ENCODE peak calls at places on chromosomes 5 and 9, in nine cellular contexts. X is left ventricle myocardium inferior, V is mesendoderm, D is transverse colon, T is Panc1, B is GM23248, N is mesenchymal stem cell, O is SJSA1, S is fibroblast of mammary gland. A is an unnamed sample.

GRCh38 chr9:86128235-86128822 is 29.0 kb upstream of the GOLM1 start:
- DNase-seq in X (no peak), V (no peak), D (no peak), T (no peak), B (no peak), N (no peak), O (no peak), S (no peak), A (no peak)

GRCh38 chr9:20070336-20070735 is 281.5 kb upstream of the SLC24A2 start:
- DNase-seq in X (no peak), V (no peak), D (no peak), T (no peak), B (no peak), N (no peak), O (no peak), S (no peak), A (no peak)

GRCh38 chr9:98010450-98010849 is 27.3 kb downstream of the ANP32B start:
- DNase-seq in X (no peak), V (peak), D (peak), T (no peak), B (peak), N (peak), O (no peak), S (peak), A (peak)

GRCh38 chr5:147712024-147712423 is 70.5 kb downstream of the JAKMIP2 start:
- DNase-seq in X (no peak), V (no peak), D (peak), T (no peak), B (no peak), N (no peak), O (no peak), S (no peak), A (no peak)

GRCh38 chr9:35114113-35114847 is 1.4 kb downstream of the ATOSB start:
- DNase-seq in X (peak), V (peak), D (peak), T (no peak), B (peak), N (peak), O (peak), S (peak), A (peak)

GRCh38 chr9:101408374-101409078 is 9.9 kb downstream of the ZNF189 start:
- DNase-seq in X (no peak), V (peak), D (no peak), T (no peak), B (no peak), N (peak), O (no peak), S (peak), A (no peak)

GRCh38 chr9:114507726-114508125 is 2.5 kb upstream of the WHRN start:
- DNase-seq in X (no peak), V (peak), D (no peak), T (no peak), B (peak), N (peak), O (no peak), S (peak), A (peak)

GRCh38 chr9:114804504-114804903 is 1.3 kb downstream of the TNFSF15 start:
- DNase-seq in X (no peak), V (no peak), D (peak), T (peak), B (peak), N (peak), O (peak), S (peak), A (peak)

GRCh38 chr9:89022902-89023301 is 31.6 kb downstream of the S1PR3 start:
- DNase-seq in X (no peak), V (no peak), D (no peak), T (no peak), B (peak), N (peak), O (peak), S (peak), A (peak)

GRCh38 chr9:115042781-115043509 is 75.0 kb downstream of the TNC start:
- DNase-seq in X (no peak), V (no peak), D (no peak), T (no peak), B (peak), N (no peak), O (no peak), S (no peak), A (no peak)

GRCh38 chr5:123014689-123015088 is 21.8 kb downstream of the PPIC start:
- DNase-seq in X (no peak), V (no peak), D (no peak), T (no peak), B (no peak), N (no peak), O (no peak), S (no peak), A (no peak)

GRCh38 chr9:115411516-115411915 is 293.6 kb upstream of the TNC start:
- DNase-seq in X (no peak), V (peak), D (no peak), T (no peak), B (peak), N (no peak), O (no peak), S (peak), A (no peak)

GRCh38 chr5:52579391-52579790 is 208.3 kb upstream of the ITGA1 start:
- DNase-seq in X (no peak), V (no peak), D (no peak), T (no peak), B (no peak), N (no peak), O (no peak), S (no peak), A (peak)

GRCh38 chr9:118459832-118460425 is 755.7 kb downstream of the TLR4 start:
- DNase-seq in X (no peak), V (no peak), D (peak), T (no peak), B (no peak), N (no peak), O (no peak), S (no peak), A (no peak)

GRCh38 chr5:13660072-13660471 is 284.4 kb downstream of the DNAH5 start:
- DNase-seq in X (no peak), V (peak), D (no peak), T (no peak), B (peak), N (peak), O (no peak), S (peak), A (peak)

GRCh38 chr9:98172604-98173003 is 19.8 kb downstream of the CORO2A start:
- DNase-seq in X (no peak), V (peak), D (no peak), T (no peak), B (no peak), N (no peak), O (no peak), S (no peak), A (no peak)

GRCh38 chr5:160341309-160341874 is 29.0 kb upstream of the CCNJL start:
- DNase-seq in X (no peak), V (no peak), D (no peak), T (no peak), B (no peak), N (no peak), O (no peak), S (no peak), A (no peak)

GRCh38 chr5:163614787-163615186 is 109.4 kb downstream of the MAT2B start:
- DNase-seq in X (no peak), V (no peak), D (no peak), T (no peak), B (no peak), N (no peak), O (no peak), S (peak), A (no peak)

GRCh38 chr9:77954018-77954417 is 77.6 kb downstream of the GNAQ start:
- DNase-seq in X (no peak), V (no peak), D (no peak), T (no peak), B (peak), N (peak), O (no peak), S (peak), A (no peak)

GRCh38 chr5:151092750-151093149 is 11.9 kb upstream of the TNIP1 start:
- DNase-seq in X (no peak), V (no peak), D (no peak), T (no peak), B (peak), N (peak), O (peak), S (peak), A (peak)

GRCh38 chr5:43231977-43232376 is 40.0 kb downstream of the NIM1K start:
- DNase-seq in X (no peak), V (peak), D (no peak), T (no peak), B (peak), N (no peak), O (no peak), S (peak), A (peak)

GRCh38 chr5:96703985-96704384 is 41.8 kb downstream of the CAST start:
- DNase-seq in X (no peak), V (no peak), D (no peak), T (no peak), B (peak), N (peak), O (no peak), S (no peak), A (no peak)

GRCh38 chr9:71752928-71753327 is 15.4 kb downstream of the CEMIP2 start:
- DNase-seq in X (no peak), V (no peak), D (no peak), T (no peak), B (no peak), N (no peak), O (no peak), S (no peak), A (no peak)

GRCh38 chr9:109880276-109881169 is 100.5 kb downstream of the PALM2AKAP2 start:
- DNase-seq in X (no peak), V (peak), D (no peak), T (no peak), B (peak), N (peak), O (peak), S (peak), A (peak)

GRCh38 chr9:127361561-127361960 is 35.4 kb upstream of the SLC2A8 start:
- DNase-seq in X (no peak), V (no peak), D (peak), T (no peak), B (no peak), N (no peak), O (no peak), S (no peak), A (peak)

GRCh38 chr5:11724947-11725346 is 179.3 kb downstream of the CTNND2 start:
- DNase-seq in X (no peak), V (no peak), D (no peak), T (no peak), B (no peak), N (no peak), O (no peak), S (no peak), A (no peak)

GRCh38 chr9:121169094-121169601 is 32.5 kb downstream of the RAB14 start:
- DNase-seq in X (no peak), V (no peak), D (no peak), T (no peak), B (peak), N (no peak), O (no peak), S (peak), A (no peak)

GRCh38 chr9:23380821-23381220 is 445.2 kb downstream of the ELAVL2 start:
- DNase-seq in X (no peak), V (no peak), D (no peak), T (no peak), B (no peak), N (no peak), O (no peak), S (no peak), A (peak)

GRCh38 chr9:101229606-101230005 is 155.2 kb downstream of the BAAT start:
- DNase-seq in X (no peak), V (no peak), D (no peak), T (no peak), B (no peak), N (no peak), O (no peak), S (no peak), A (no peak)

GRCh38 chr9:124218438-124219289 is 39.1 kb upstream of the NEK6 start:
- DNase-seq in X (no peak), V (no peak), D (peak), T (no peak), B (peak), N (peak), O (peak), S (peak), A (peak)

GRCh38 chr5:17069995-17070405 is 133.9 kb upstream of the MYO10 start:
- DNase-seq in X (no peak), V (no peak), D (peak), T (no peak), B (no peak), N (no peak), O (no peak), S (peak), A (no peak)

GRCh38 chr5:425714-426113 is 17.3 kb upstream of the EXOC3 start:
- DNase-seq in X (no peak), V (no peak), D (no peak), T (no peak), B (no peak), N (no peak), O (no peak), S (peak), A (peak)

GRCh38 chr5:175223336-175223735 is 220.6 kb downstream of the DRD1 start:
- DNase-seq in X (no peak), V (no peak), D (no peak), T (no peak), B (no peak), N (no peak), O (no peak), S (no peak), A (no peak)

GRCh38 chr9:70403166-70403565 is 11.3 kb downstream of the KLF9 start:
- DNase-seq in X (no peak), V (no peak), D (no peak), T (no peak), B (peak), N (peak), O (no peak), S (peak), A (no peak)

GRCh38 chr9:134593286-134593685 is 48.3 kb upstream of the COL5A1 start:
- DNase-seq in X (no peak), V (no peak), D (no peak), T (no peak), B (no peak), N (no peak), O (no peak), S (no peak), A (no peak)

GRCh38 chr5:158276692-158277091 is 417.7 kb upstream of the CLINT1 start:
- DNase-seq in X (no peak), V (no peak), D (no peak), T (no peak), B (no peak), N (no peak), O (no peak), S (no peak), A (no peak)

GRCh38 chr9:130186839-130187522 is 14.8 kb downstream of the NCS1 start:
- DNase-seq in X (no peak), V (peak), D (peak), T (peak), B (peak), N (peak), O (peak), S (peak), A (peak)

GRCh38 chr5:66417681-66418248 is 178.4 kb upstream of the MAST4 start:
- DNase-seq in X (no peak), V (no peak), D (no peak), T (no peak), B (no peak), N (no peak), O (no peak), S (no peak), A (no peak)

GRCh38 chr5:158380661-158381060 is 521.7 kb upstream of the CLINT1 start:
- DNase-seq in X (no peak), V (no peak), D (no peak), T (no peak), B (no peak), N (no peak), O (no peak), S (no peak), A (peak)

DNA sequence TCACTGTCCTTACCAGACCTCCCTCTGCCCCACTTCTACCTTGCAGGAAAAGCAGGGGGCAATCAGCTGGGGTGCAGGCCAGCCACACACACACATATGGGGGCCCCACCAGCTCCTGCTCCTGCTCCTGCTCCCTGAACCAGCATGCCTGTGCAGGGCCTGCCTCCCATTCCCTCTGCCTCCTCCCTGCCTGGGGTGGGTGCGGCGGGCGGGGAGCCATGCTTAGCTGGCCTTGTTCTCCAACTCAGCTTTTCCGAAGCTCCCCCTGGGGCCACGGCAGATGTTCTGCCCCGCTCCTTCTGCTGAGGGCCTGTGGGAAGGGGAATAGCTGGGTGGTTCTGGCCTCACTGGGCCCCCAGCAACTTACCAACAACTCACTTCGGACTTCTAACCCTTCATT is 89.8 kb downstream of the ZNF354C start:
- DNase-seq in X (no peak), V (no peak), D (no peak), T (no peak), B (no peak), N (no peak), O (no peak), S (no peak), A (no peak)
- H3K4me3 ChIP-seq in X (no peak), V (no peak), D (no peak), T (no peak), B (no peak), N (no peak), O (no peak), S (no peak), A (no peak)

GRCh38 chr5:95283761-95284511 is 958 bp downstream of the MCTP1 start:
- DNase-seq in X (no peak), V (peak), D (peak), T (no peak), B (peak), N (peak), O (peak), S (no peak), A (no peak)
- H3K4me3 ChIP-seq in X (peak), V (peak), D (peak), T (peak), B (peak), N (peak), O (peak), S (peak), A (peak)

GRCh38 chr9:92482336-92482735 is at the start of gene ASPN:
- DNase-seq in X (no peak), V (no peak), D (no peak), T (no peak), B (peak), N (no peak), O (no peak), S (peak), A (no peak)
- H3K4me3 ChIP-seq in X (peak), V (no peak), D (no peak), T (no peak), B (peak), N (peak), O (no peak), S (no peak), A (no peak)

GRCh38 chr5:148830220-148830619 is 3.8 kb downstream of the ADRB2 start:
- DNase-seq in X (peak), V (no peak), D (no peak), T (no peak), B (no peak), N (no peak), O (no peak), S (no peak), A (peak)
- H3K4me3 ChIP-seq in X (peak), V (no peak), D (peak), T (no peak), B (no peak), N (no peak), O (no peak), S (no peak), A (peak)

GRCh38 chr9:6567140-6567591 is 78.4 kb downstream of the GLDC start:
- DNase-seq in X (no peak), V (peak), D (no peak), T (peak), B (peak), N (peak), O (no peak), S (peak), A (peak)
- H3K4me3 ChIP-seq in X (no peak), V (no peak), D (no peak), T (no peak), B (peak), N (peak), O (no peak), S (peak), A (peak)

GRCh38 chr5:91381134-91381773 is 1.9 kb downstream of the ARRDC3 start:
- DNase-seq in X (no peak), V (no peak), D (no peak), T (no peak), B (no peak), N (no peak), O (no peak), S (no peak), A (no peak)

GRCh38 chr5:91380491-91381133 is 2.5 kb downstream of the ARRDC3 start:
- DNase-seq in X (peak), V (peak), D (peak), T (peak), B (peak), N (peak), O (peak), S (peak), A (peak)

GRCh38 chr5:91381774-91382492 is 1.2 kb downstream of the ARRDC3 start:
- DNase-seq in X (peak), V (peak), D (peak), T (peak), B (peak), N (peak), O (peak), S (peak), A (peak)

GRCh38 chr5:91379602-91380490 is 3.3 kb downstream of the ARRDC3 start:
- DNase-seq in X (peak), V (peak), D (peak), T (peak), B (peak), N (peak), O (peak), S (peak), A (peak)

GRCh38 chr5:91378683-91379601 is 4.2 kb downstream of the ARRDC3 start:
- DNase-seq in X (no peak), V (peak), D (no peak), T (no peak), B (peak), N (no peak), O (peak), S (no peak), A (no peak)
- H3K4me3 ChIP-seq in X (peak), V (no peak), D (peak), T (peak), B (peak), N (peak), O (peak), S (peak), A (peak)

GRCh38 chr9:95049761-95050160 is 267.7 kb downstream of the FANCC start:
- DNase-seq in X (no peak), V (no peak), D (no peak), T (no peak), B (peak), N (no peak), O (peak), S (no peak), A (no peak)
- H3K4me3 ChIP-seq in X (peak), V (peak), D (peak), T (peak), B (peak), N (no peak), O (peak), S (no peak), A (peak)

GRCh38 chr5:128201065-128201926 is 117.7 kb downstream of the SLC12A2 start:
- DNase-seq in X (peak), V (peak), D (peak), T (no peak), B (peak), N (peak), O (peak), S (peak), A (peak)
- H3K4me3 ChIP-seq in X (peak), V (no peak), D (peak), T (peak), B (peak), N (peak), O (no peak), S (peak), A (peak)

DNA sequence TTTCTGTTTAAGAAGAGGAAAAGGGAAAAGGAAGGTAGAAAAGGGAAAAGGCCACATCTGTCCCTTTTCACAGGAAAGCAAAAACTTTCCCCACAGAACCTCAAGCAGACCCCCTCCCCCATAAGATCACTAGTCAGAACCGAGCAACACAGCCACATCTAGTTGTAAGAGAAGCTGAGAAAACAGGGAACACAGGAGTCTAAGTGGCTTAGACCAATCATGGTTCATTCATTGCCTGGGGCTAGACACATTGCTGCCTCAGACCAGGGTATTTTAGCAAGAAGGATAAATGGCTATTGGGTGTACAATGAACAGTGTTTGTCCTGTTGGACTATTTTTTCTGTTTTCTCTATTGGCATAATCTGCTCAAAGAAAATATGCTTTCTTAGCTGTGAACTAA is 98.0 kb downstream of the ARL15 start:
- DNase-seq in X (no peak), V (peak), D (no peak), T (no peak), B (no peak), N (no peak), O (no peak), S (no peak), A (no peak)
- H3K4me3 ChIP-seq in X (no peak), V (no peak), D (no peak), T (no peak), B (no peak), N (no peak), O (no peak), S (no peak), A (no peak)

A was measured in bronchial epithelial cell.